ENCODE peak calls at places on chromosomes 6 and 20, in seven cellular contexts. One of them, this sample, is unnamed.

GRCh38 chr6:24658573-24659511 is 7.9 kb downstream of the TDP2 start:
- DNase-seq in central memory CD8-positive, alpha-beta T cell: no peak
- DNase-seq in stimulated activated CD4-positive, alpha-beta T cell treated with anti-CD3 and anti-CD28 coated beads, Interleukin-2, amount 100 ng/mL, for 24 hours: no peak
- DNase-seq in posterior cingulate gyrus: no peak
- DNase-seq in lower leg skin: no peak
- DNase-seq in tibial artery: no peak
- DNase-seq in neural crest cell: no peak
- DNase-seq in this sample: no peak

GRCh38 chr6:94052754-94053153 is 633.4 kb upstream of the EPHA7 start:
- DNase-seq in central memory CD8-positive, alpha-beta T cell: no peak
- DNase-seq in stimulated activated CD4-positive, alpha-beta T cell treated with anti-CD3 and anti-CD28 coated beads, Interleukin-2, amount 100 ng/mL, for 24 hours: no peak
- DNase-seq in posterior cingulate gyrus: no peak
- DNase-seq in lower leg skin: no peak
- DNase-seq in tibial artery: no peak
- DNase-seq in neural crest cell: no peak
- DNase-seq in this sample: no peak

GRCh38 chr6:13924949-13925881 is at the start of gene RNF182:
- DNase-seq in central memory CD8-positive, alpha-beta T cell: no peak
- DNase-seq in stimulated activated CD4-positive, alpha-beta T cell treated with anti-CD3 and anti-CD28 coated beads, Interleukin-2, amount 100 ng/mL, for 24 hours: peak; percentile 57
- DNase-seq in posterior cingulate gyrus: no peak
- DNase-seq in lower leg skin: no peak
- DNase-seq in tibial artery: no peak
- DNase-seq in neural crest cell: no peak
- DNase-seq in this sample: peak; percentile 28

GRCh38 chr20:21020656-21021004 is 85.5 kb downstream of the LINC00237 start:
- DNase-seq in central memory CD8-positive, alpha-beta T cell: no peak
- DNase-seq in stimulated activated CD4-positive, alpha-beta T cell treated with anti-CD3 and anti-CD28 coated beads, Interleukin-2, amount 100 ng/mL, for 24 hours: no peak
- DNase-seq in posterior cingulate gyrus: no peak
- DNase-seq in lower leg skin: no peak
- DNase-seq in tibial artery: no peak
- DNase-seq in neural crest cell: no peak
- DNase-seq in this sample: peak; percentile 40

GRCh38 chr6:75084872-75085381 is 120.9 kb downstream of the COL12A1 start:
- DNase-seq in central memory CD8-positive, alpha-beta T cell: no peak
- DNase-seq in stimulated activated CD4-positive, alpha-beta T cell treated with anti-CD3 and anti-CD28 coated beads, Interleukin-2, amount 100 ng/mL, for 24 hours: peak; percentile 2
- DNase-seq in posterior cingulate gyrus: peak; percentile 70
- DNase-seq in lower leg skin: no peak
- DNase-seq in tibial artery: no peak
- DNase-seq in neural crest cell: peak; percentile 20
- DNase-seq in this sample: peak; percentile 62

GRCh38 chr20:19826179-19826914 is 68.3 kb downstream of the RIN2 start:
- DNase-seq in central memory CD8-positive, alpha-beta T cell: no peak
- DNase-seq in stimulated activated CD4-positive, alpha-beta T cell treated with anti-CD3 and anti-CD28 coated beads, Interleukin-2, amount 100 ng/mL, for 24 hours: no peak
- DNase-seq in posterior cingulate gyrus: no peak
- DNase-seq in lower leg skin: no peak
- DNase-seq in tibial artery: no peak
- DNase-seq in neural crest cell: no peak
- DNase-seq in this sample: no peak

GRCh38 chr6:117706504-117706903 is 31.2 kb downstream of the NUS1 start:
- DNase-seq in central memory CD8-positive, alpha-beta T cell: no peak
- DNase-seq in stimulated activated CD4-positive, alpha-beta T cell treated with anti-CD3 and anti-CD28 coated beads, Interleukin-2, amount 100 ng/mL, for 24 hours: no peak
- DNase-seq in posterior cingulate gyrus: no peak
- DNase-seq in lower leg skin: no peak
- DNase-seq in tibial artery: no peak
- DNase-seq in neural crest cell: no peak
- DNase-seq in this sample: no peak

GRCh38 chr6:14953806-14954205 is 292.1 kb upstream of the JARID2 start:
- DNase-seq in central memory CD8-positive, alpha-beta T cell: no peak
- DNase-seq in stimulated activated CD4-positive, alpha-beta T cell treated with anti-CD3 and anti-CD28 coated beads, Interleukin-2, amount 100 ng/mL, for 24 hours: no peak
- DNase-seq in posterior cingulate gyrus: no peak
- DNase-seq in lower leg skin: no peak
- DNase-seq in tibial artery: no peak
- DNase-seq in neural crest cell: no peak
- DNase-seq in this sample: no peak

GRCh38 chr6:10555625-10556309 is 34.6 kb downstream of the GCNT2 start:
- DNase-seq in central memory CD8-positive, alpha-beta T cell: no peak
- DNase-seq in stimulated activated CD4-positive, alpha-beta T cell treated with anti-CD3 and anti-CD28 coated beads, Interleukin-2, amount 100 ng/mL, for 24 hours: no peak
- DNase-seq in posterior cingulate gyrus: no peak
- DNase-seq in lower leg skin: peak; percentile 61
- DNase-seq in tibial artery: peak; percentile 38
- DNase-seq in neural crest cell: peak; percentile 45
- DNase-seq in this sample: peak; percentile 68

GRCh38 chr20:31817461-31817860 is 1.7 kb upstream of the MYLK2 start:
- DNase-seq in central memory CD8-positive, alpha-beta T cell: no peak
- DNase-seq in stimulated activated CD4-positive, alpha-beta T cell treated with anti-CD3 and anti-CD28 coated beads, Interleukin-2, amount 100 ng/mL, for 24 hours: no peak
- DNase-seq in posterior cingulate gyrus: no peak
- DNase-seq in lower leg skin: no peak
- DNase-seq in tibial artery: no peak
- DNase-seq in neural crest cell: no peak
- DNase-seq in this sample: no peak

GRCh38 chr6:157563611-157564284 is 182.8 kb downstream of the ZDHHC14 start:
- DNase-seq in central memory CD8-positive, alpha-beta T cell: no peak
- DNase-seq in stimulated activated CD4-positive, alpha-beta T cell treated with anti-CD3 and anti-CD28 coated beads, Interleukin-2, amount 100 ng/mL, for 24 hours: no peak
- DNase-seq in posterior cingulate gyrus: no peak
- DNase-seq in lower leg skin: no peak
- DNase-seq in tibial artery: no peak
- DNase-seq in neural crest cell: no peak
- DNase-seq in this sample: peak; percentile 31

GRCh38 chr6:89413006-89413400 is 930 bp upstream of the RRAGD start:
- DNase-seq in central memory CD8-positive, alpha-beta T cell: no peak
- DNase-seq in stimulated activated CD4-positive, alpha-beta T cell treated with anti-CD3 and anti-CD28 coated beads, Interleukin-2, amount 100 ng/mL, for 24 hours: peak; percentile 4
- DNase-seq in posterior cingulate gyrus: no peak
- DNase-seq in lower leg skin: peak; percentile 18
- DNase-seq in tibial artery: peak; percentile 31
- DNase-seq in neural crest cell: no peak
- DNase-seq in this sample: no peak

GRCh38 chr6:56172144-56172543 is 75.2 kb downstream of the COL21A1 start:
- DNase-seq in central memory CD8-positive, alpha-beta T cell: no peak
- DNase-seq in stimulated activated CD4-positive, alpha-beta T cell treated with anti-CD3 and anti-CD28 coated beads, Interleukin-2, amount 100 ng/mL, for 24 hours: no peak
- DNase-seq in posterior cingulate gyrus: no peak
- DNase-seq in lower leg skin: no peak
- DNase-seq in tibial artery: no peak
- DNase-seq in neural crest cell: no peak
- DNase-seq in this sample: no peak

GRCh38 chr6:28161410-28162079 is 19.9 kb downstream of the ZKSCAN8 start:
- DNase-seq in central memory CD8-positive, alpha-beta T cell: peak; percentile 72
- DNase-seq in stimulated activated CD4-positive, alpha-beta T cell treated with anti-CD3 and anti-CD28 coated beads, Interleukin-2, amount 100 ng/mL, for 24 hours: peak; percentile 90
- DNase-seq in posterior cingulate gyrus: peak; percentile 87
- DNase-seq in lower leg skin: peak; percentile 34
- DNase-seq in tibial artery: peak; percentile 40
- DNase-seq in neural crest cell: peak; percentile 28
- DNase-seq in this sample: peak; percentile 82

This sample was measured in astrocyte of the hippocampus.